ENCODE peak calls at places on chromosomes 4 and X, in nine cellular contexts. C, E, Q, V, A, L, H, M and T are unnamed samples.

GRCh38 chr4:92387459-92388069 is 83.8 kb downstream of the GRID2 start:
- DNase-seq in C (no peak), M (peak; percentile 24), E (no peak), V (no peak), L (no peak), H (no peak), A (peak; percentile 11), Q (no peak), T (no peak)

GRCh38 chr4:169611157-169611556 is 1.2 kb downstream of the NEK1 start:
- DNase-seq in A (no peak), V (no peak), M (no peak), Q (no peak), L (no peak), C (no peak), H (no peak), E (no peak), T (no peak)

GRCh38 chrX:7062912-7063311 is 84.6 kb upstream of the STS start:
- DNase-seq in E (no peak), A (no peak), Q (no peak), V (no peak), L (no peak), M (no peak), C (no peak), H (no peak), T (no peak)

GRCh38 chr4:25926473-25926872 is 12.5 kb downstream of the SMIM20 start:
- DNase-seq in C (no peak), A (no peak), Q (no peak), E (no peak), V (no peak), H (no peak), M (no peak), L (no peak), T (no peak)

GRCh38 chrX:100083146-100083715 is 326.8 kb downstream of the PCDH19 start:
- DNase-seq in V (no peak), H (no peak), L (no peak), Q (no peak), C (no peak), E (no peak), M (no peak), A (no peak), T (no peak)

GRCh38 chr4:76558391-76559235 is 123.6 kb downstream of the SHROOM3 start:
- DNase-seq in H (no peak), A (no peak), L (no peak), E (no peak), C (no peak), Q (no peak), V (no peak), M (no peak), T (no peak)

GRCh38 chr4:53656421-53656981 is 65.2 kb upstream of the LNX1 start:
- DNase-seq in Q (no peak), L (no peak), V (no peak), M (no peak), H (peak; percentile 61), C (peak; percentile 64), E (no peak), A (no peak), T (no peak)

GRCh38 chrX:97563531-97564133 is 679.9 kb downstream of the RPA4 start:
- DNase-seq in E (peak; percentile 27), Q (no peak), L (peak; percentile 48), A (peak; percentile 33), C (peak; percentile 14), M (peak; percentile 26), V (no peak), H (peak; percentile 20), T (peak; percentile 79)

GRCh38 chr4:153383131-153383530 is 38.6 kb downstream of the MND1 start:
- DNase-seq in A (no peak), L (no peak), E (no peak), V (no peak), H (no peak), Q (no peak), C (no peak), M (no peak), T (no peak)

GRCh38 chrX:30504309-30504708 is 73.3 kb downstream of the TASL start:
- DNase-seq in H (no peak), E (no peak), M (no peak), A (no peak), V (no peak), L (no peak), Q (no peak), C (peak; percentile 3), T (no peak)

GRCh38 chr4:139144911-139145551 is 32.0 kb downstream of the ELF2 start:
- DNase-seq in C (no peak), L (no peak), V (no peak), Q (no peak), E (no peak), H (no peak), M (no peak), A (peak; percentile 2), T (no peak)